ENCODE peak calls at places on chromosomes 5 and 9, in ten cellular contexts. One of them, this sample, is unnamed.

GRCh38 chr9:71693607-71694006 is 74.7 kb downstream of the CEMIP2 start:
- DNase-seq in neural progenitor cell: no peak
- DNase-seq in stomach: no peak
- DNase-seq in adrenal gland: no peak
- DNase-seq in psoas muscle: no peak
- DNase-seq in tibial artery: no peak
- DNase-seq in pancreas: no peak
- DNase-seq in upper lobe of left lung: no peak
- DNase-seq in CD8-positive, alpha-beta T cell: no peak
- DNase-seq in OCI-LY7: no peak
- DNase-seq in this sample: no peak

GRCh38 chr9:14103115-14103514 is 210.8 kb downstream of the NFIB start:
- DNase-seq in neural progenitor cell: no peak
- DNase-seq in psoas muscle: no peak
- DNase-seq in upper lobe of left lung: no peak
- DNase-seq in stomach: no peak
- DNase-seq in OCI-LY7: no peak
- DNase-seq in CD8-positive, alpha-beta T cell: no peak
- DNase-seq in pancreas: no peak
- DNase-seq in tibial artery: no peak
- DNase-seq in adrenal gland: no peak
- DNase-seq in this sample: no peak

GRCh38 chr5:14727428-14727865 is 62.9 kb downstream of the OTULIN start:
- DNase-seq in upper lobe of left lung: peak; percentile 86
- DNase-seq in CD8-positive, alpha-beta T cell: peak; percentile 82
- DNase-seq in adrenal gland: peak; percentile 75
- DNase-seq in tibial artery: peak; percentile 85
- DNase-seq in psoas muscle: peak; percentile 71
- DNase-seq in pancreas: peak; percentile 94
- DNase-seq in OCI-LY7: peak; percentile 79
- DNase-seq in neural progenitor cell: peak; percentile 89
- DNase-seq in stomach: peak; percentile 80
- DNase-seq in this sample: peak; percentile 80

GRCh38 chr5:4941957-4942830 is 197.9 kb upstream of the ADAMTS16 start:
- DNase-seq in neural progenitor cell: peak; percentile 59
- DNase-seq in upper lobe of left lung: peak; percentile 87
- DNase-seq in OCI-LY7: no peak
- DNase-seq in psoas muscle: no peak
- DNase-seq in tibial artery: no peak
- DNase-seq in CD8-positive, alpha-beta T cell: no peak
- DNase-seq in pancreas: peak; percentile 74
- DNase-seq in adrenal gland: peak; percentile 4
- DNase-seq in stomach: no peak
- DNase-seq in this sample: no peak

GRCh38 chr5:166856771-166857170 is 1434.7 kb upstream of the WWC1 start:
- DNase-seq in CD8-positive, alpha-beta T cell: no peak
- DNase-seq in upper lobe of left lung: no peak
- DNase-seq in psoas muscle: no peak
- DNase-seq in adrenal gland: no peak
- DNase-seq in stomach: no peak
- DNase-seq in pancreas: no peak
- DNase-seq in neural progenitor cell: peak; percentile 89
- DNase-seq in tibial artery: no peak
- DNase-seq in OCI-LY7: no peak
- DNase-seq in this sample: no peak

GRCh38 chr9:118091221-118091620 is 387.0 kb downstream of the TLR4 start:
- DNase-seq in OCI-LY7: no peak
- DNase-seq in CD8-positive, alpha-beta T cell: no peak
- DNase-seq in upper lobe of left lung: no peak
- DNase-seq in stomach: no peak
- DNase-seq in tibial artery: no peak
- DNase-seq in adrenal gland: no peak
- DNase-seq in neural progenitor cell: no peak
- DNase-seq in psoas muscle: no peak
- DNase-seq in pancreas: no peak
- DNase-seq in this sample: no peak

GRCh38 chr5:25618821-25619220 is 974.0 kb upstream of the CDH10 start:
- DNase-seq in psoas muscle: no peak
- DNase-seq in pancreas: no peak
- DNase-seq in neural progenitor cell: no peak
- DNase-seq in upper lobe of left lung: no peak
- DNase-seq in CD8-positive, alpha-beta T cell: no peak
- DNase-seq in OCI-LY7: no peak
- DNase-seq in stomach: no peak
- DNase-seq in tibial artery: no peak
- DNase-seq in adrenal gland: no peak
- DNase-seq in this sample: no peak

GRCh38 chr9:134328841-134329575 is 2.8 kb downstream of the RXRA start:
- DNase-seq in psoas muscle: peak; percentile 70
- DNase-seq in upper lobe of left lung: peak; percentile 87
- DNase-seq in neural progenitor cell: peak; percentile 58
- DNase-seq in tibial artery: peak; percentile 90
- DNase-seq in pancreas: no peak
- DNase-seq in OCI-LY7: no peak
- DNase-seq in stomach: peak; percentile 67
- DNase-seq in adrenal gland: peak; percentile 61
- DNase-seq in CD8-positive, alpha-beta T cell: no peak
- DNase-seq in this sample: peak; percentile 69

DNA sequence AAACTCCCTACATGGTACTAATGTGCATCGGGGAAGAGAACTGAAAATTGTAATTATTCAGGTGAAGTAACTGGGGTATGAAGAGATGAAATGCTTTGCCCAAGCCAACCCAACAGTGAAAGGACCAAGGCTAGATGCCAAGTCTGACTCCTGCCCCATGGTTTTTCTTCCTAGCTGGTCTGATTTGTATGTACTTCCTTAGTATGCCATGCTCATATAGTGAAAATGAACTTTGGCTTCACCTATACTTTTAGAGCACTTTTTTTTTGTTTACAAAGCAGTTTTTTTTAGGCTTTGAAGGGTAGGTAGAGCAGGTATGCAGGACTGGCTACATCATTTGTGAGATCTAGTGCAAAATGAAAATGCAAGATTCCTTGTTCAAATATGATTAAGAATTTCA is 359.4 kb upstream of the RIOK2 start:
- DNase-seq in adrenal gland: no peak
- DNase-seq in psoas muscle: no peak
- DNase-seq in pancreas: no peak
- DNase-seq in tibial artery: no peak
- DNase-seq in stomach: no peak
- DNase-seq in CD8-positive, alpha-beta T cell: no peak
- DNase-seq in neural progenitor cell: no peak
- DNase-seq in OCI-LY7: no peak
- DNase-seq in upper lobe of left lung: no peak
- DNase-seq in this sample: no peak
- H3K36me3 ChIP-seq in adrenal gland: no peaks in the 10 kb centered on the region
- H3K36me3 ChIP-seq in psoas muscle: no peaks in the 10 kb centered on the region
- H3K36me3 ChIP-seq in pancreas: no peaks in the 10 kb centered on the region
- H3K36me3 ChIP-seq in tibial artery: no peaks in the 10 kb centered on the region
- H3K36me3 ChIP-seq in stomach: no peaks in the 10 kb centered on the region
- H3K36me3 ChIP-seq in CD8-positive, alpha-beta T cell: no peaks in the 10 kb centered on the region
- H3K36me3 ChIP-seq in neural progenitor cell: no peaks in the 10 kb centered on the region
- H3K36me3 ChIP-seq in OCI-LY7: no peaks in the 10 kb centered on the region
- H3K36me3 ChIP-seq in upper lobe of left lung: no peaks in the 10 kb centered on the region
- H3K36me3 ChIP-seq in this sample: no peaks in the 10 kb centered on the region

GRCh38 chr5:81068063-81068462 is 107.9 kb downstream of the RASGRF2 start:
- DNase-seq in neural progenitor cell: no peak
- DNase-seq in tibial artery: no peak
- DNase-seq in adrenal gland: no peak
- DNase-seq in upper lobe of left lung: no peak
- DNase-seq in OCI-LY7: no peak
- DNase-seq in stomach: no peak
- DNase-seq in CD8-positive, alpha-beta T cell: no peak
- DNase-seq in psoas muscle: no peak
- DNase-seq in pancreas: no peak
- DNase-seq in this sample: no peak

GRCh38 chr5:81069965-81070364 is 109.8 kb downstream of the RASGRF2 start:
- DNase-seq in neural progenitor cell: no peak
- DNase-seq in stomach: no peak
- DNase-seq in tibial artery: no peak
- DNase-seq in upper lobe of left lung: no peak
- DNase-seq in psoas muscle: no peak
- DNase-seq in OCI-LY7: no peak
- DNase-seq in CD8-positive, alpha-beta T cell: no peak
- DNase-seq in adrenal gland: no peak
- DNase-seq in pancreas: no peak
- DNase-seq in this sample: no peak

GRCh38 chr5:81068635-81069034 is 108.5 kb downstream of the RASGRF2 start:
- DNase-seq in OCI-LY7: no peak
- DNase-seq in CD8-positive, alpha-beta T cell: no peak
- DNase-seq in tibial artery: no peak
- DNase-seq in stomach: no peak
- DNase-seq in adrenal gland: no peak
- DNase-seq in upper lobe of left lung: no peak
- DNase-seq in pancreas: no peak
- DNase-seq in psoas muscle: no peak
- DNase-seq in neural progenitor cell: no peak
- DNase-seq in this sample: no peak

GRCh38 chr5:81067406-81067805 is 107.2 kb downstream of the RASGRF2 start:
- DNase-seq in upper lobe of left lung: no peak
- DNase-seq in adrenal gland: no peak
- DNase-seq in psoas muscle: no peak
- DNase-seq in OCI-LY7: no peak
- DNase-seq in CD8-positive, alpha-beta T cell: no peak
- DNase-seq in tibial artery: no peak
- DNase-seq in neural progenitor cell: no peak
- DNase-seq in pancreas: no peak
- DNase-seq in stomach: no peak
- DNase-seq in this sample: no peak

DNA sequence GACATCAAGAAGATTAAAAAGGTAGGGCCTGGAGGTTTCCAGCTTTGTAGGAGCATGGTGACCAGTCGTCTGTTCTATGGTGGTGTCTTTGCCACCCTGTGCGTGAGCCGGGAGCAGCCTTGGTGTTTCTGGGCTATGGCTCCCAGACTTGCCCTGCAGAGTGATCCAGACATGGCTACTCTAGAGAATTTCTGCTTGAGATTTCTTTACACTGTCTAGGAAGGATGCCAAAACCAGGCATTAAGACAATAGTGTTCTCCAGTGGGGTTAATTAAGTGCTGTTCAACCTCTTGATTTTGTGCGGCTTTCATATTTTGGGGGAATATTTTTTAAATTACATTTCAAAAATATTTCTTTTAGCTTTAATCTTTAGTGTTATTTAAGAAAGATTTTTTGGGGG is 110.4 kb downstream of the RASGRF2 start:
- DNase-seq in psoas muscle: no peak
- DNase-seq in OCI-LY7: no peak
- DNase-seq in neural progenitor cell: no peak
- DNase-seq in upper lobe of left lung: no peak
- DNase-seq in CD8-positive, alpha-beta T cell: no peak
- DNase-seq in adrenal gland: no peak
- DNase-seq in tibial artery: no peak
- DNase-seq in pancreas: no peak
- DNase-seq in stomach: no peak
- DNase-seq in this sample: no peak
- TF ChIP-seq CTCF in psoas muscle: no peak
- TF ChIP-seq CTCF in OCI-LY7: no peak
- TF ChIP-seq CTCF in neural progenitor cell: no peak
- TF ChIP-seq CTCF in upper lobe of left lung: no peak
- TF ChIP-seq CTCF in CD8-positive, alpha-beta T cell: no peak
- TF ChIP-seq CTCF in adrenal gland: no peak
- TF ChIP-seq CTCF in tibial artery: no peak
- TF ChIP-seq CTCF in pancreas: no peak
- TF ChIP-seq CTCF in stomach: no peak
- TF ChIP-seq CTCF in this sample: no peak

GRCh38 chr9:128895556-128895955 is 13.6 kb downstream of the LRRC8A start:
- DNase-seq in tibial artery: no peak
- DNase-seq in stomach: no peak
- DNase-seq in OCI-LY7: no peak
- DNase-seq in neural progenitor cell: peak; percentile 43
- DNase-seq in CD8-positive, alpha-beta T cell: no peak
- DNase-seq in upper lobe of left lung: no peak
- DNase-seq in adrenal gland: no peak
- DNase-seq in pancreas: no peak
- DNase-seq in psoas muscle: no peak
- DNase-seq in this sample: no peak
- H3K4me1 ChIP-seq in tibial artery: peaks cover 72% of the 10 kb centered on the region
- H3K4me1 ChIP-seq in stomach: peaks cover 64% of the 10 kb centered on the region
- H3K4me1 ChIP-seq in OCI-LY7: peaks cover 21% of the 10 kb centered on the region
- H3K4me1 ChIP-seq in neural progenitor cell: peaks cover 5% of the 10 kb centered on the region
- H3K4me1 ChIP-seq in CD8-positive, alpha-beta T cell: peaks cover 79% of the 10 kb centered on the region
- H3K4me1 ChIP-seq in upper lobe of left lung: peaks cover 60% of the 10 kb centered on the region
- H3K4me1 ChIP-seq in adrenal gland: peaks cover 19% of the 10 kb centered on the region
- H3K4me1 ChIP-seq in pancreas: no peaks in the 10 kb centered on the region
- H3K4me1 ChIP-seq in psoas muscle: peaks cover 12% of the 10 kb centered on the region
- H3K4me1 ChIP-seq in this sample: peaks cover 53% of the 10 kb centered on the region

GRCh38 chr9:92727716-92728700 is 36.6 kb downstream of the BICD2 start:
- DNase-seq in adrenal gland: no peak
- DNase-seq in OCI-LY7: no peak
- DNase-seq in pancreas: no peak
- DNase-seq in neural progenitor cell: no peak
- DNase-seq in CD8-positive, alpha-beta T cell: no peak
- DNase-seq in psoas muscle: no peak
- DNase-seq in upper lobe of left lung: no peak
- DNase-seq in stomach: no peak
- DNase-seq in tibial artery: no peak
- DNase-seq in this sample: no peak

GRCh38 chr9:92729735-92730155 is 34.9 kb downstream of the BICD2 start:
- DNase-seq in adrenal gland: no peak
- DNase-seq in stomach: no peak
- DNase-seq in psoas muscle: no peak
- DNase-seq in neural progenitor cell: no peak
- DNase-seq in tibial artery: no peak
- DNase-seq in upper lobe of left lung: no peak
- DNase-seq in pancreas: no peak
- DNase-seq in CD8-positive, alpha-beta T cell: no peak
- DNase-seq in OCI-LY7: no peak
- DNase-seq in this sample: no peak

GRCh38 chr9:92726971-92727715 is 37.5 kb downstream of the BICD2 start:
- DNase-seq in stomach: no peak
- DNase-seq in upper lobe of left lung: no peak
- DNase-seq in adrenal gland: peak; percentile 16
- DNase-seq in neural progenitor cell: peak; percentile 56
- DNase-seq in CD8-positive, alpha-beta T cell: no peak
- DNase-seq in tibial artery: no peak
- DNase-seq in OCI-LY7: peak; percentile 82
- DNase-seq in pancreas: no peak
- DNase-seq in psoas muscle: no peak
- DNase-seq in this sample: peak; percentile 44

GRCh38 chr9:92730897-92731296 is 33.7 kb downstream of the BICD2 start:
- DNase-seq in CD8-positive, alpha-beta T cell: no peak
- DNase-seq in psoas muscle: no peak
- DNase-seq in upper lobe of left lung: no peak
- DNase-seq in stomach: no peak
- DNase-seq in pancreas: no peak
- DNase-seq in adrenal gland: no peak
- DNase-seq in OCI-LY7: no peak
- DNase-seq in tibial artery: no peak
- DNase-seq in neural progenitor cell: no peak
- DNase-seq in this sample: no peak

DNA sequence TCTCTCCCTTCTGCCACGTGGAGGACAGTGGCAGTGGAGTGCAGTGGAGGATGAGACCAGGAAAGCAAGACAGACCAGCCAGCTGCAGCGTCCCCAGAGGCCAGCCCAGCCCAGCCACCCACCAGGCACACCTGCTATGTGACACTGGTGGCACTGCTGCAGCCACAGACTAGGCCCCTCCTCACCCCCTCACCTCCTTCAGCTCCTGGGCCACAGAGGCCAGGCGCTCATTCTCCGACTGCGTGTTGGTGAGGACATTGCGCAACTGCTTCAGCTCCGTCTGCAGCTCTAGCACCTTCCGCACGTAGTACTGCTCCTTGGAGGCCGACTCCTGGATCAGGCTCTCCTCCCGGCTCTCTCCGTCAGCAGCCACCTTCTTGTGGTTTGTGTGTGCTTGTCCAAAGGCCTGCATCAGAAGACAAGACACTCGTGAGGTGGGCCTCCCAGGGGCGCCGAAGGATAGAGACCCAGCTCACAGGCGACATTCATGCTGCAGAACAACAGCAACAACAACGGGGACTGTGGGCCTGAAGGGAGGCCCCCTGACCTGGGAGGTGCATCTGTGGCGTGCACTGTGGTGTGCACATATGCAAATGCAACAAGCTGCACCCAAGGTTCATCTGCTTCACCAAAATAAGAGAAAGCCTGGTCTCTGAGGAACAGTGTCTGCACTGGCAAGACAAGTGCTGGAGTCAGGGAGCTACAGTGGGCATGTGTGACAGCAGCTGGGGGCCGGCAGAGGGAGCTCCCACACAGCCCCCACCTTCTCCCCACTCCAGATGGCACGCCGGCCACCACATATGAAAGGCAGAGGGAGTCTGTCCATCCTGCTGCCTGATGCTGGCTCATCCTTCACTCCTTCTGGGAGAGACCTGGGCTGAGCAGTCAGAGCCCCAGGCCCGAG is 35.5 kb downstream of the BICD2 start:
- DNase-seq in CD8-positive, alpha-beta T cell: no peak
- DNase-seq in tibial artery: no peak
- DNase-seq in OCI-LY7: peak; percentile 91
- DNase-seq in upper lobe of left lung: no peak
- DNase-seq in psoas muscle: no peak
- DNase-seq in pancreas: peak; percentile 57
- DNase-seq in neural progenitor cell: peak; percentile 33
- DNase-seq in adrenal gland: peak; percentile 35
- DNase-seq in stomach: peak; percentile 25
- DNase-seq in this sample: no peak
- H3K36me3 ChIP-seq in CD8-positive, alpha-beta T cell: no peaks in the 10 kb centered on the region
- H3K36me3 ChIP-seq in tibial artery: peaks cover 48% of the 10 kb centered on the region
- H3K36me3 ChIP-seq in OCI-LY7: peaks cover 38% of the 10 kb centered on the region
- H3K36me3 ChIP-seq in upper lobe of left lung: peaks cover 3% of the 10 kb centered on the region
- H3K36me3 ChIP-seq in psoas muscle: peaks cover 15% of the 10 kb centered on the region
- H3K36me3 ChIP-seq in pancreas: no peaks in the 10 kb centered on the region
- H3K36me3 ChIP-seq in neural progenitor cell: no peaks in the 10 kb centered on the region
- H3K36me3 ChIP-seq in adrenal gland: peaks cover 12% of the 10 kb centered on the region
- H3K36me3 ChIP-seq in stomach: peaks cover 46% of the 10 kb centered on the region
- H3K36me3 ChIP-seq in this sample: peaks cover 36% of the 10 kb centered on the region

This sample was measured in heart right ventricle.